ENCODE peak calls at places on chromosomes 4 and X, in four cellular contexts. One of them, this sample, is unnamed.

GRCh38 chr4:127875791-127876190 is 4.9 kb upstream of the PLK4 start:
- DNase-seq in HepG2: no peak
- DNase-seq in GM12878: no peak
- DNase-seq in K562: no peak
- DNase-seq in this sample: no peak

GRCh38 chr4:107658400-107659326 is 61.4 kb downstream of the PAPSS1 start:
- DNase-seq in HepG2: no peak
- DNase-seq in GM12878: no peak
- DNase-seq in K562: no peak
- DNase-seq in this sample: no peak

GRCh38 chr4:13059015-13059414 is 425.1 kb downstream of the RAB28 start:
- DNase-seq in K562: no peak
- DNase-seq in HepG2: no peak
- DNase-seq in GM12878: no peak
- DNase-seq in this sample: no peak

GRCh38 chr4:158015241-158015640 is 157.6 kb downstream of the GASK1B start:
- DNase-seq in K562: no peak
- DNase-seq in HepG2: no peak
- DNase-seq in GM12878: no peak
- DNase-seq in this sample: no peak

GRCh38 chrX:69748055-69748454 is 132.1 kb downstream of the EDA start:
- DNase-seq in GM12878: no peak
- DNase-seq in K562: no peak
- DNase-seq in HepG2: no peak
- DNase-seq in this sample: no peak

GRCh38 chr4:8329859-8330761 is 60.6 kb downstream of the HTRA3 start:
- DNase-seq in HepG2: no peak
- DNase-seq in K562: no peak
- DNase-seq in GM12878: no peak
- DNase-seq in this sample: no peak

GRCh38 chr4:39698424-39699009 is 581 bp downstream of the UBE2K start:
- DNase-seq in GM12878: no peak
- DNase-seq in K562: peak; percentile 66
- DNase-seq in HepG2: peak; percentile 25
- DNase-seq in this sample: no peak

GRCh38 chr4:78747328-78747946 is 28.7 kb upstream of the BMP2K start:
- DNase-seq in HepG2: no peak
- DNase-seq in GM12878: no peak
- DNase-seq in K562: no peak
- DNase-seq in this sample: no peak

DNA sequence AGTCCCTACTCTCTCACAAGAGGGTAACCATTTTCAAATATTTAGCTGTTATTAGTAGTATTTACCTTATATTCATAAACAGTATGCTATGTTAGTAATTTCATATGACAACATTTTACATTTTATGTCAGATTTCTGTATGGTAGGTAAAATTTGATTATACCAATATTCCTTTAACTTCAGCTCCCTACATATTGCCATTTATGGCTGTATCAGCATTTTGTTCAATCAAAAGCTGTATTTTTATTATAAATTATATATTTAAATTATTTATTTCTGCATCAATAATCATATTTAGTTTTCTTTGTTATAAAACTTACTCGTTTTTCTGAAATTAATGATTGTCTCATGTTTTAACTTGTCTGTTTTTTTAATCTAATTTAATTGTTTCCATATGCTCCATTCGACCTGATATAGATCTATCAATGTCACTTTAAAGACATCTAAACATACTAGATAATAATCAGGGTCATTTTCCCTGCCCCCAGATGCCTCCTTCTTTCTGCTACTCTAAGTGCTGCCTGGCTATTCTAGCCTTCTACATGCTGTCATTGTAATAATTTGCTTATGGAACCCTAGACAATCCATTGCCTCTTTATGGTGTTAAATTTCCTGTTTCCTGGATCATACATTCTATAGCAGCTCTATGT is 1976.7 kb upstream of the ADGRL3 start:
- DNase-seq in HepG2: no peak
- DNase-seq in GM12878: no peak
- DNase-seq in K562: no peak
- DNase-seq in this sample: no peak
- TF ChIP-seq EP300 in HepG2: no peak
- TF ChIP-seq EP300 in GM12878: no peak
- TF ChIP-seq EP300 in K562: no peak
- TF ChIP-seq EP300 in this sample: no peak

DNA sequence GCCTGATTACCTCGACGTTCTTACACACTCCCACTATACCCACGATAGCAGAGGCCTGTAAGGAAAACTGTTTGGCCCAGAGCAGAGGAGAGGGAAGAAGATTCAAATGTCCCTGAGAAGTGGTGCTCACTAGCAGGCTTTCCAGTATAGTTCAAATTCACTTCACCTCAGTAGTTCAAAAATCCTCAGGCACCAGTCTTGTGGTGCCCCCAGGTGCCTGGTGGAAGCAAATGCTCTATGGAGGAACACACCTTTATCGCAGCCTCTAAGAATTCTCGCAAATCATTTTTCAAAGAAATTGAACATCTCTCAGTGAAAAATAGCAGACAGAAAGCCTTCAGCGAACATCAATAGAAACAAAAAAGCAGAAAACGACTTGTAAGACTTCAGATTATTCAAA is 12.2 kb upstream of the MTMR1 start:
- DNase-seq in HepG2: peak; percentile 7
- DNase-seq in K562: no peak
- DNase-seq in GM12878: no peak
- DNase-seq in this sample: no peak
- TF ChIP-seq BRCA1 in HepG2: no peak
- TF ChIP-seq BRCA1 in K562: no peak
- TF ChIP-seq BRCA1 in GM12878: no peak
- TF ChIP-seq BRCA1 in this sample: no peak

GRCh38 chr4:88713782-88714181 is 16.2 kb upstream of the NAP1L5 start:
- DNase-seq in HepG2: no peak
- DNase-seq in K562: no peak
- DNase-seq in GM12878: no peak
- DNase-seq in this sample: no peak
- TF ChIP-seq EP300 in HepG2: no peak
- TF ChIP-seq EP300 in K562: no peak
- TF ChIP-seq EP300 in GM12878: no peak
- TF ChIP-seq EP300 in this sample: no peak

DNA sequence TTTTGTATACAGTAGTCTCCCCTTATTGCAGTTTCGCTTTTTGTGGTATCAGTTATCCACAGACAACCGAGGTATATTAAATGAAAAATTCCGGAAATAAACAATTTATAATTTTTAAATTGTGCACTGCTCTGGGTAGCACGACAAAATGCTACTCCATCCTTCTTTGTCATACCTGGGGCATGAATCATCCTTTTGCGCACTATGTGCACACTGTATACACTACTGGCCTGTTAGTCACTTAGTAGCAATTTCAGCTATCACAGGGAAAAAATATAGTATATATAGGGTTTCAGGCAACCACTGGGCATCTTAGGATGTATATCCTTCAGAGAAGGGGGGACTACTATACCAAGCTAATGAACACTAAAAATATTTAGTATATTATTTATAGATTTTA is 198.8 kb upstream of the FAT4 start:
- DNase-seq in HepG2: no peak
- DNase-seq in GM12878: no peak
- DNase-seq in K562: no peak
- DNase-seq in this sample: no peak
- TF ChIP-seq BRCA1 in HepG2: no peak
- TF ChIP-seq BRCA1 in GM12878: no peak
- TF ChIP-seq BRCA1 in K562: no peak
- TF ChIP-seq BRCA1 in this sample: no peak

DNA sequence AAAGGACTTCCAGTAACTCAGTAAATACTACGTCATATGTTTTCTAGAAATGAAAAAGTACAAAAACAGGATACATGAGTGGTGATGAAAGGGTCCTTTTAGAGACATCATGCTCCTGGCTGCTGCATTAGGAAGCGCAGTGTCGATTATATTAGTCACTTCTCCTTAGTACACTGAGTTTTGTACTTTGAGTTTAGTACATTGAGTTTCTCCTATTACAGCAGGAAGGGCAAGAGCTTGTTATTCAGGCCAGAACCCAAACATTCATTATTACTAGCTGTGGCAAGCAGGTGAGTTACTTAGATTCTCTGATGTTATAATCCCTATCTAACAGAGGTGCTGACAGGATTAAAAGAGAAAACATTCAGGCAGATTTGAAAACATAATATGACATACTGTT is 21.3 kb downstream of the RPGR start:
- DNase-seq in GM12878: no peak
- DNase-seq in HepG2: peak; percentile 18
- DNase-seq in K562: no peak
- DNase-seq in this sample: no peak
- TF ChIP-seq EP300 in GM12878: no peak
- TF ChIP-seq EP300 in HepG2: no peak
- TF ChIP-seq EP300 in K562: no peak
- TF ChIP-seq EP300 in this sample: no peak

GRCh38 chrX:144681501-144681900 is 565.8 kb upstream of the SPANXN1 start:
- DNase-seq in K562: no peak
- DNase-seq in HepG2: no peak
- DNase-seq in GM12878: no peak
- DNase-seq in this sample: no peak
- TF ChIP-seq BRCA1 in K562: no peak
- TF ChIP-seq BRCA1 in HepG2: no peak
- TF ChIP-seq BRCA1 in GM12878: no peak
- TF ChIP-seq BRCA1 in this sample: no peak

DNA sequence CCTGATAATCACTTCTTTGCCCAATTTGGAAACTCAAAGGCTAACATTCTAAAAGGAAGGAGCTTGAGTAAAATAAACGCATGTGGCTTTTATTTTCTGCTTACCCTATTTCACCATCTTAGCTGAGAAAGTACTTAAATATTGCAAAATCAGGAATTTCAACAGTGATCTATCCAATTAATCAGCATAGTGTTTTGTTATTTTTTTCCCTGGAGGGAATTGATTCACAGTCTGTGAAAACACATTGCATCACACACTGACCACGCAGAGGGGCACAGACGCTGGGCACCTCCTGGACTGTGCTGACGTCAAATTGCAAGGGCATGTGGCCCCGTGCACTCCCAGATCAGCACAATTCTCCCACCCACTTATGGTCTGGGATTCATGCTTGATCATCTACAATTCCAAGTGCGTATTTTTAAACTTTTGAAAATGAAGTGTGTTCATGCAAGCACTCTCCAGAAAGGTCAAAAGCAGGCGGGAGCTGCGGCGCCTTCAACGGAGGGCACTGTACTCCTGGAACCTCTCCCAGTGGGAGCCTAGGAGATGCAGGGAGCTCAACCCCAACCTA is 320.6 kb upstream of the PPARGC1A start:
- DNase-seq in GM12878: no peak
- DNase-seq in K562: no peak
- DNase-seq in HepG2: no peak
- DNase-seq in this sample: no peak
- TF ChIP-seq EP300 in GM12878: no peak
- TF ChIP-seq EP300 in K562: no peak
- TF ChIP-seq EP300 in HepG2: no peak
- TF ChIP-seq EP300 in this sample: no peak

This sample was measured in H1.